ENCODE peak calls at places on chromosomes 12 and 14, in five cellular contexts. One of them, this sample, is unnamed.

GRCh38 chr14:77657244-77657643 is 40.8 kb upstream of the SPTLC2 start:
- DNase-seq in MM.1S: no peak
- DNase-seq in HT1080: no peak
- DNase-seq in natural killer cell: no peak
- DNase-seq in tibial artery: no peak
- DNase-seq in this sample: no peak

GRCh38 chr14:66508846-66509621 is 1.1 kb downstream of the GPHN start:
- DNase-seq in MM.1S: peak; percentile 47
- DNase-seq in HT1080: peak; percentile 25
- DNase-seq in natural killer cell: peak; percentile 22
- DNase-seq in tibial artery: peak; percentile 72
- DNase-seq in this sample: peak; percentile 25

GRCh38 chr12:68364893-68365725 is 32.9 kb upstream of the MDM1 start:
- DNase-seq in MM.1S: peak; percentile 97
- DNase-seq in HT1080: peak; percentile 99
- DNase-seq in natural killer cell: peak; percentile 82
- DNase-seq in tibial artery: peak; percentile 98
- DNase-seq in this sample: peak; percentile 70

GRCh38 chr14:71372411-71372838 is 465.2 kb downstream of the PCNX1 start:
- DNase-seq in MM.1S: no peak
- DNase-seq in HT1080: peak; percentile 35
- DNase-seq in natural killer cell: no peak
- DNase-seq in tibial artery: no peak
- DNase-seq in this sample: peak; percentile 73

GRCh38 chr12:94875525-94875924 is 128.0 kb downstream of the NDUFA12 start:
- DNase-seq in MM.1S: peak; percentile 73
- DNase-seq in HT1080: peak; percentile 35
- DNase-seq in natural killer cell: no peak
- DNase-seq in tibial artery: no peak
- DNase-seq in this sample: peak; percentile 46

GRCh38 chr14:68879841-68880575 is 87.1 kb upstream of the ZFP36L1 start:
- DNase-seq in MM.1S: no peak
- DNase-seq in HT1080: no peak
- DNase-seq in natural killer cell: no peak
- DNase-seq in tibial artery: peak; percentile 48
- DNase-seq in this sample: no peak

GRCh38 chr14:74324945-74325361 is 22.2 kb upstream of the ABCD4 start:
- DNase-seq in MM.1S: peak; percentile 25
- DNase-seq in HT1080: peak; percentile 31
- DNase-seq in natural killer cell: no peak
- DNase-seq in tibial artery: no peak
- DNase-seq in this sample: peak; percentile 36

GRCh38 chr12:132326646-132327045 is 2.7 kb downstream of the GALNT9 start:
- DNase-seq in MM.1S: no peak
- DNase-seq in HT1080: no peak
- DNase-seq in natural killer cell: no peak
- DNase-seq in tibial artery: no peak
- DNase-seq in this sample: no peak

GRCh38 chr12:124909831-124910560 is 4.5 kb downstream of the UBC start:
- DNase-seq in MM.1S: no peak
- DNase-seq in HT1080: peak; percentile 35
- DNase-seq in natural killer cell: no peak
- DNase-seq in tibial artery: no peak
- DNase-seq in this sample: peak; percentile 63

GRCh38 chr14:51884086-51884927 is 23.9 kb downstream of the GNG2 start:
- DNase-seq in MM.1S: no peak
- DNase-seq in HT1080: peak; percentile 60
- DNase-seq in natural killer cell: no peak
- DNase-seq in tibial artery: no peak
- DNase-seq in this sample: peak; percentile 76

GRCh38 chr12:58541300-58541690 is 379.0 kb downstream of the LRIG3 start:
- DNase-seq in MM.1S: no peak
- DNase-seq in HT1080: no peak
- DNase-seq in natural killer cell: no peak
- DNase-seq in tibial artery: no peak
- DNase-seq in this sample: peak; percentile 26

GRCh38 chr12:99039367-99040120 is 394.5 kb downstream of the APAF1 start:
- DNase-seq in MM.1S: no peak
- DNase-seq in HT1080: no peak
- DNase-seq in natural killer cell: no peak
- DNase-seq in tibial artery: no peak
- DNase-seq in this sample: no peak

GRCh38 chr12:7162691-7163114 is 26.8 kb upstream of the PEX5 start:
- DNase-seq in MM.1S: no peak
- DNase-seq in HT1080: no peak
- DNase-seq in natural killer cell: no peak
- DNase-seq in tibial artery: no peak
- DNase-seq in this sample: peak; percentile 25

GRCh38 chr14:34554540-34555250 is 15.2 kb upstream of the EAPP start:
- DNase-seq in MM.1S: peak; percentile 14
- DNase-seq in HT1080: peak; percentile 29
- DNase-seq in natural killer cell: no peak
- DNase-seq in tibial artery: peak; percentile 53
- DNase-seq in this sample: peak; percentile 54

GRCh38 chr14:50947446-50947845 is 3.2 kb upstream of the PYGL start:
- DNase-seq in MM.1S: no peak
- DNase-seq in HT1080: peak; percentile 42
- DNase-seq in natural killer cell: no peak
- DNase-seq in tibial artery: no peak
- DNase-seq in this sample: no peak

GRCh38 chr12:117363953-117364486 is 2.6 kb upstream of the NOS1 start:
- DNase-seq in MM.1S: no peak
- DNase-seq in HT1080: no peak
- DNase-seq in natural killer cell: no peak
- DNase-seq in tibial artery: no peak
- DNase-seq in this sample: peak; percentile 31

GRCh38 chr12:110816248-110816647 is 30.5 kb upstream of the CCDC63 start:
- DNase-seq in MM.1S: no peak
- DNase-seq in HT1080: no peak
- DNase-seq in natural killer cell: no peak
- DNase-seq in tibial artery: no peak
- DNase-seq in this sample: no peak

GRCh38 chr12:82996168-82996812 is 309.6 kb downstream of the TMTC2 start:
- DNase-seq in MM.1S: no peak
- DNase-seq in HT1080: no peak
- DNase-seq in natural killer cell: no peak
- DNase-seq in tibial artery: no peak
- DNase-seq in this sample: no peak

GRCh38 chr12:94266796-94267529 is 118.6 kb downstream of the PLXNC1 start:
- DNase-seq in MM.1S: no peak
- DNase-seq in HT1080: no peak
- DNase-seq in natural killer cell: no peak
- DNase-seq in tibial artery: no peak
- DNase-seq in this sample: peak; percentile 50

GRCh38 chr12:63400318-63400717 is 249.3 kb upstream of the AVPR1A start:
- DNase-seq in MM.1S: no peak
- DNase-seq in HT1080: no peak
- DNase-seq in natural killer cell: no peak
- DNase-seq in tibial artery: no peak
- DNase-seq in this sample: no peak

GRCh38 chr12:79127268-79127895 is 262.8 kb downstream of the SYT1 start:
- DNase-seq in MM.1S: no peak
- DNase-seq in HT1080: peak; percentile 81
- DNase-seq in natural killer cell: no peak
- DNase-seq in tibial artery: no peak
- DNase-seq in this sample: peak; percentile 76

GRCh38 chr14:28012629-28013415 is 753.8 kb upstream of the FOXG1 start:
- DNase-seq in MM.1S: no peak
- DNase-seq in HT1080: peak; percentile 10
- DNase-seq in natural killer cell: no peak
- DNase-seq in tibial artery: no peak
- DNase-seq in this sample: no peak

This sample was measured in M059J.